ENCODE peak calls at places on chromosome 20, in nine cellular contexts. O is colonic mucosa, L is foreskin fibroblast, K is cardiac muscle cell, X is suprapubic skin, M is kidney epithelial cell, G is AG10803, R is cardiac fibroblast, P is BJ. F is an unnamed sample.

GRCh38 chr20:34040300-34041015 is 46.7 kb downstream of the RALY start:
- DNase-seq in O (no peak), L (no peak), K (no peak), X (no peak), M (no peak), G (no peak), R (no peak), P (no peak), F (peak)

GRCh38 chr20:48603116-48603818 is 224.5 kb downstream of the PREX1 start:
- DNase-seq in O (no peak), L (no peak), K (peak), X (peak), M (no peak), G (no peak), R (no peak), P (no peak), F (no peak)

GRCh38 chr20:15364781-15365180 is 1027.4 kb upstream of the FLRT3 start:
- DNase-seq in O (no peak), L (no peak), K (no peak), X (no peak), M (no peak), G (no peak), R (no peak), P (no peak), F (no peak)

GRCh38 chr20:11302436-11302835 is 615.3 kb upstream of the BTBD3 start:
- DNase-seq in O (no peak), L (peak), K (no peak), X (no peak), M (no peak), G (peak), R (peak), P (no peak), F (no peak)

GRCh38 chr20:23205656-23206055 is 119.5 kb upstream of the CD93 start:
- DNase-seq in O (peak), L (peak), K (peak), X (peak), M (peak), G (peak), R (peak), P (no peak), F (peak)

GRCh38 chr20:51388756-51389542 is 153.6 kb downstream of the NFATC2 start:
- DNase-seq in O (no peak), L (no peak), K (peak), X (no peak), M (no peak), G (no peak), R (peak), P (no peak), F (no peak)

GRCh38 chr20:44360221-44360620 is 4.7 kb downstream of the HNF4A start:
- DNase-seq in O (no peak), L (no peak), K (no peak), X (no peak), M (no peak), G (no peak), R (no peak), P (no peak), F (no peak)

GRCh38 chr20:23157741-23158140 is 71.6 kb upstream of the CD93 start:
- DNase-seq in O (no peak), L (no peak), K (no peak), X (no peak), M (no peak), G (no peak), R (no peak), P (no peak), F (peak)

GRCh38 chr20:47551841-47552240 is 50.2 kb downstream of the NCOA3 start:
- DNase-seq in O (no peak), L (no peak), K (no peak), X (no peak), M (no peak), G (no peak), R (peak), P (no peak), F (no peak)

GRCh38 chr20:12321746-12322145 is 404.1 kb downstream of the BTBD3 start:
- DNase-seq in O (no peak), L (no peak), K (no peak), X (no peak), M (no peak), G (no peak), R (no peak), P (no peak), F (no peak)

GRCh38 chr20:5535211-5535756 is 214.9 kb upstream of the SHLD1 start:
- DNase-seq in O (no peak), L (peak), K (peak), X (no peak), M (no peak), G (peak), R (peak), P (peak), F (peak)

GRCh38 chr20:33042430-33042829 is 11.0 kb downstream of the BPIFB6 start:
- DNase-seq in O (no peak), L (no peak), K (no peak), X (no peak), M (no peak), G (no peak), R (no peak), P (no peak), F (no peak)

GRCh38 chr20:47607208-47607613 is 105.5 kb downstream of the NCOA3 start:
- DNase-seq in O (no peak), L (peak), K (peak), X (no peak), M (peak), G (peak), R (peak), P (no peak), F (no peak)

GRCh38 chr20:32510120-32510600 is 75.0 kb downstream of the NOL4L start:
- DNase-seq in O (no peak), L (no peak), K (no peak), X (no peak), M (no peak), G (no peak), R (no peak), P (no peak), F (peak)

GRCh38 chr20:56722042-56722441 is 92.9 kb downstream of the TFAP2C start:
- DNase-seq in O (peak), L (no peak), K (no peak), X (no peak), M (no peak), G (peak), R (no peak), P (no peak), F (no peak)

GRCh38 chr20:18712877-18713276 is 100.7 kb upstream of the SCP2D1 start:
- DNase-seq in O (no peak), L (no peak), K (no peak), X (no peak), M (no peak), G (no peak), R (no peak), P (no peak), F (no peak)

GRCh38 chr20:46317685-46318177 is 9.4 kb upstream of the CDH22 start:
- DNase-seq in O (no peak), L (no peak), K (no peak), X (no peak), M (no peak), G (no peak), R (no peak), P (no peak), F (no peak)

GRCh38 chr20:33415948-33416347 is 14.6 kb upstream of the CDK5RAP1 start:
- DNase-seq in O (peak), L (peak), K (peak), X (no peak), M (no peak), G (peak), R (peak), P (no peak), F (no peak)

GRCh38 chr20:15179426-15180190 is 842.2 kb upstream of the FLRT3 start:
- DNase-seq in O (no peak), L (no peak), K (no peak), X (no peak), M (no peak), G (no peak), R (no peak), P (no peak), F (no peak)

GRCh38 chr20:35146299-35146921 is 726 bp downstream of the EDEM2 start:
- DNase-seq in O (peak), L (no peak), K (no peak), X (peak), M (no peak), G (no peak), R (peak), P (no peak), F (peak)

GRCh38 chr20:46893051-46893450 is 1.6 kb upstream of the EYA2 start:
- DNase-seq in O (no peak), L (no peak), K (no peak), X (no peak), M (no peak), G (no peak), R (no peak), P (no peak), F (no peak)

GRCh38 chr20:60653111-60653845 is 598.8 kb upstream of the CDH4 start:
- DNase-seq in O (no peak), L (no peak), K (no peak), X (no peak), M (no peak), G (peak), R (no peak), P (no peak), F (no peak)

GRCh38 chr20:25540273-25540672 is 45.1 kb downstream of the NINL start:
- DNase-seq in O (no peak), L (no peak), K (no peak), X (no peak), M (no peak), G (peak), R (peak), P (no peak), F (no peak)

GRCh38 chr20:12371955-12372354 is 454.3 kb downstream of the BTBD3 start:
- DNase-seq in O (peak), L (no peak), K (no peak), X (no peak), M (no peak), G (no peak), R (no peak), P (no peak), F (no peak)

GRCh38 chr20:45987108-45987780 is 15.2 kb upstream of the ZNF335 start:
- DNase-seq in O (peak), L (no peak), K (peak), X (no peak), M (no peak), G (peak), R (peak), P (no peak), F (peak)

GRCh38 chr20:15890358-15890982 is 682.8 kb downstream of the KIF16B start:
- DNase-seq in O (no peak), L (no peak), K (no peak), X (no peak), M (no peak), G (no peak), R (no peak), P (no peak), F (no peak)

GRCh38 chr20:9460518-9460917 is 53.9 kb upstream of the LAMP5 start:
- DNase-seq in O (no peak), L (peak), K (peak), X (no peak), M (peak), G (peak), R (peak), P (no peak), F (no peak)

GRCh38 chr20:39152126-39152525 is 190.0 kb downstream of the DHX35 start:
- DNase-seq in O (no peak), L (no peak), K (no peak), X (no peak), M (no peak), G (no peak), R (no peak), P (no peak), F (no peak)

GRCh38 chr20:23078994-23079364 is 7.1 kb downstream of the CD93 start:
- DNase-seq in O (no peak), L (no peak), K (no peak), X (no peak), M (no peak), G (no peak), R (no peak), P (no peak), F (no peak)

GRCh38 chr20:34997171-34997570 is 41.5 kb downstream of the MYH7B start:
- DNase-seq in O (peak), L (peak), K (peak), X (no peak), M (no peak), G (no peak), R (no peak), P (no peak), F (peak)

GRCh38 chr20:58851221-58851968 is 693 bp upstream of the GNAS-AS1 start:
- DNase-seq in O (no peak), L (no peak), K (peak), X (no peak), M (no peak), G (no peak), R (peak), P (no peak), F (no peak)

GRCh38 chr20:54154439-54154838 is 19.3 kb downstream of the CYP24A1 start:
- DNase-seq in O (no peak), L (no peak), K (no peak), X (no peak), M (no peak), G (no peak), R (no peak), P (no peak), F (no peak)

GRCh38 chr20:35370751-35371150 is 41.0 kb downstream of the UQCC1 start:
- DNase-seq in O (no peak), L (no peak), K (no peak), X (no peak), M (no peak), G (no peak), R (no peak), P (no peak), F (no peak)

GRCh38 chr20:35539756-35540212 is 2.1 kb upstream of the ERGIC3 start:
- DNase-seq in O (peak), L (no peak), K (peak), X (no peak), M (no peak), G (no peak), R (no peak), P (no peak), F (peak)

GRCh38 chr20:1710484-1710883 is 52.9 kb upstream of the SIRPG start:
- DNase-seq in O (no peak), L (no peak), K (no peak), X (no peak), M (no peak), G (no peak), R (no peak), P (no peak), F (no peak)

GRCh38 chr20:36836591-36837329 is 39.2 kb upstream of the TLDC2 start:
- DNase-seq in O (peak), L (peak), K (peak), X (no peak), M (no peak), G (peak), R (peak), P (no peak), F (no peak)

GRCh38 chr20:36833275-36834020 is 42.5 kb upstream of the TLDC2 start:
- DNase-seq in O (no peak), L (no peak), K (no peak), X (no peak), M (no peak), G (peak), R (no peak), P (no peak), F (no peak)

GRCh38 chr20:36835025-36835424 is 40.9 kb upstream of the TLDC2 start:
- DNase-seq in O (no peak), L (no peak), K (no peak), X (no peak), M (no peak), G (no peak), R (no peak), P (no peak), F (no peak)

GRCh38 chr20:36835453-36836198 is 40.3 kb upstream of the TLDC2 start:
- DNase-seq in O (peak), L (peak), K (peak), X (peak), M (peak), G (peak), R (peak), P (peak), F (peak)

DNA sequence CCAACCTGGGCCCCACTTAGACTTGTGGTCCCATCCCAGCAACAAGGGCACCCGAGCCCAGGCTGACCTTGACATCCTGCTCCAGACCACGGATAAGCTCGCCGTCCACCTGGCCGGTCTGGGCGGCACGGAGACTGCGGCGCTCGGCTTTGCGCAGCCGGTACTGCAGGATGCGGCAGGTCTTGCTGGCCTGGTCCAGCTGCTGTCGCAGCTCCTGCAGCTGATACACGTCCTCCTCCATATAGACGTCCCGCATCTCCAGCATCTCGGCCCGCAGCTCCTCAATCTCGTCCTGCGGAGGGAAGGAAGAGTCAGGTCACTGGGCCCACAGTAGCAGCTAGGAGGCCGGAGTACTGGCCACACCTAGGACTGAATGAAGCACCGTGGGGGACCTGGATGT is 36.8 kb upstream of the TLDC2 start:
- DNase-seq in O (no peak), L (no peak), K (no peak), X (no peak), M (no peak), G (no peak), R (no peak), P (no peak), F (peak)
- TF ChIP-seq CTCF in O (no peak), L (no peak), K (no peak), X (no peak), M (no peak), G (no peak), R (no peak), P (no peak), F (no peak)

GRCh38 chr20:37042986-37043972 is 52.5 kb downstream of the RBL1 start:
- DNase-seq in O (no peak), L (no peak), K (no peak), X (no peak), M (no peak), G (no peak), R (no peak), P (no peak), F (peak)
- H3K4me3 ChIP-seq in O (no peak), L (no peak), K (no peak), X (no peak), M (no peak), G (no peak), R (no peak), P (no peak), F (peak)

GRCh38 chr20:297098-297924 is at the start of gene ZCCHC3:
- DNase-seq in O (peak), L (peak), K (peak), X (peak), M (peak), G (peak), R (peak), P (peak), F (peak)
- TF ChIP-seq CTCF in O (no peak), L (no peak), K (peak), X (no peak), M (no peak), G (no peak), R (no peak), P (peak), F (no peak)

DNA sequence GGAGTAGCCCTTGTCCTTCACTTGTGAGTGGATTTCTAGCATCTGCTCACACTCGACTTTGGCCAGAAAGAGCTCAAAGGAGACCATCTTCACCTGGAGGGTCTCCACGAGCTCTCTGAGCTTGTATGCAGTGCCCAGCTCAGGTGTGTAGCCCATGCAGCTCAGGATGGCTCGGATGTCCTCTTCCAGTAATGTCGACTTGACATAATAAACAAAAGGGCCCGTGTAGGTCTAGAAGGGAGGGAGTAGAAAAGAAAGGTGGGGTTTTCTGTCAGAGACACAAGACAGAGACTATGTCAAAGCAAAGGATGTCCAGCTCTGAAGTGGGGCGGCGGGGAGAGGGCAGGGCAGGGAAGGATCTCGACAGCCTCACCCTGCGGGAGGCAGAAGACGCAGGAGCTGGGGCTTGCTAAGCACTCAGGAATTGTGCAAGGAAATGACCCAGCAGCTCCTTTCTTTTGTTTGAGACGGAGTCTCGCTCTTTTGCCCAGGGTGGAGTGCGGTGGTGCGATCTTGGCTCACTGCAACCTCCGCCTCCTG is 8.6 kb downstream of the SPATA2 start:
- DNase-seq in O (no peak), L (no peak), K (no peak), X (no peak), M (no peak), G (no peak), R (no peak), P (no peak), F (no peak)
- H3K4me3 ChIP-seq in O (no peak), L (no peak), K (no peak), X (no peak), M (no peak), G (no peak), R (no peak), P (no peak), F (no peak)

DNA sequence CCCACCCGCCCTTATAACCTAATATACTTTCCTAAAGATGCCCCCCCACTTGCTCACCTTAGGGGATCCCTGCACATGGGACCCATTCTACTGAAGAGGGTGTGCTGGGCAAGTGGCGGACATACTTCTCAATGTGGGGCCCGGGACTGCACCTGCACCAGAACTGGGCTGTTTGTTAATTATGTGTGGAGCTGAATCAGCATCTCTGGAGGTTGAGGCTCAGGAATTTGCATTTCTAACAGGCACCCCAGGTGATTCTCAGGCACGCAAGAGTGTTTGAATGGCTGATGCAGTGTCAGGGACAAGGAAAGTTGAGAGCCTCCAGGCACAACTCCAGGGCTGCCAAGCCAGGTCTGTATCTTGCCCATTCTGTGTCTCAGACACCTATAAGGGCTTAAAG is 8.9 kb upstream of the PTPRT start:
- DNase-seq in O (no peak), L (no peak), K (no peak), X (no peak), M (no peak), G (no peak), R (no peak), P (no peak), F (no peak)
- TF ChIP-seq CTCF in O (no peak), L (no peak), K (no peak), X (no peak), M (no peak), G (no peak), R (no peak), P (no peak), F (no peak)

DNA sequence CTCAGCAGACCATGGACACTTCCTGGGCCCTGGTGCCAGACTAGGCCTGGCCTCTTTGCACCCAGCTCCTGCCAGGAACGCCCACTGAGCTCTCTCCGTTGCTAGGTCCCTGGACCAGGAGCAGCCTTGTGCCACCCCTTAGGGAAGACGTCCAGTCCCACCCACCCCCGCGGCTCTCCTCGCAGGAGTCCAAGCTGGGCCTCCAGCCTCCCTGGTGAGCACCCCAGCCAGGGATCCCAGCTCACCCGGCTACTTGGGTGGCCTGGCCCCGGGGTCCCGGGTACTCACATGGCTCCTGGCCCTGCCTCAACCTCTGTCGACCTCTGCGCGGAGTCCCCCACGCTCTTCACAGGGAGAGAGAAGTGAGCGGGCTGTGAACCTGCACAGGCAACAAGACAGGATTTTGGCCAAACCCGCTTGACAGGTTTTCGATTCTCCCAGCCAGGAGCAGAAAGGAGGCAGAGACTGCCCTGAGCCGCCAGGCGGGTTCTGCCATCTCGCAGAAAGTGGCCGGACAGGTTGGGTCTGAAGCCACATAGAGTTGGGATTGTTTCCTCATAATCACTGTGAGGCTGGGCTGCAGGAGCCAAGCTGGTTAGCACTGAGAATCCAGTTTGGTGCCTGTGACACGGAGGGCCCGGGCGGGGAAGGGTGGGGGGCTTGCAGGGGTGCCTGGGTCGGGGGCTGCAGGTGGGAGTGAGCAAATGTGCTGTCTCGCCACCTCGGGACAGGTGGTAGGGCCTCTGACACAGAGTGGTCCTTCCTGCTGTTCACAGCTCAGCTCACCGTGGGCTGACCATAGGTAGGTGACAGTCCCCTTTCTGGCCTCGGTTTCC is at the start of gene RBBP8NL:
- DNase-seq in O (peak), L (no peak), K (no peak), X (no peak), M (peak), G (no peak), R (no peak), P (no peak), F (peak)
- H3K4me3 ChIP-seq in O (no peak), L (no peak), K (no peak), X (peak), M (no peak), G (no peak), R (no peak), P (no peak), F (peak)